ENCODE peak calls at places on chromosome 20, in six cellular contexts. D, U, R, F, C and O are unnamed samples.
A peak's percentile ranks its signal among the peaks of the same experiment; 100 is the strongest.

GRCh38 chr20:50194831-50195523 is 4.3 kb downstream of the CEBPB start:
- DNase-seq in C (no peak), D (no peak), F (no peak), U (no peak), R (no peak), O (no peak)

GRCh38 chr20:38237381-38237780 is 23.2 kb downstream of the KIAA1755 start:
- DNase-seq in F (no peak), C (no peak), R (no peak), D (no peak), U (no peak), O (no peak)

GRCh38 chr20:44198872-44199271 is 11.7 kb downstream of the OSER1 start:
- DNase-seq in D (no peak), U (no peak), F (no peak), C (no peak), R (no peak), O (no peak)

GRCh38 chr20:37396520-37397075 is 50.7 kb downstream of the SRC start:
- DNase-seq in C (peak; percentile 89), R (no peak), D (peak; percentile 77), F (no peak), U (no peak), O (no peak)

GRCh38 chr20:4480104-4480503 is 241.6 kb upstream of the PRND start:
- DNase-seq in D (no peak), U (no peak), R (no peak), F (no peak), C (no peak), O (no peak)

GRCh38 chr20:51402201-51402600 is 140.3 kb downstream of the NFATC2 start:
- DNase-seq in F (no peak), D (no peak), U (no peak), C (no peak), R (peak; percentile 71), O (no peak)

GRCh38 chr20:57664476-57664875 is 44.2 kb upstream of the ZBP1 start:
- DNase-seq in D (no peak), R (no peak), U (no peak), C (no peak), F (peak; percentile 8), O (no peak)

GRCh38 chr20:32350421-32350820 is 7.7 kb upstream of the ASXL1 start:
- DNase-seq in R (no peak), C (no peak), F (no peak), U (no peak), D (no peak), O (no peak)

GRCh38 chr20:3193806-3194616 is 10.5 kb downstream of the DDRGK1 start:
- DNase-seq in F (no peak), U (no peak), C (no peak), R (no peak), D (no peak), O (no peak)

GRCh38 chr20:62010551-62011402 is 54.9 kb downstream of the TAF4 start:
- DNase-seq in U (peak; percentile 72), D (peak; percentile 93), F (no peak), R (peak; percentile 55), C (peak; percentile 74), O (no peak)

GRCh38 chr20:30598460-30599230 is 658.8 kb upstream of the DEFB115 start:
- DNase-seq in D (no peak), F (no peak), C (no peak), R (no peak), U (no peak), O (no peak)

GRCh38 chr20:15846446-15846845 is 726.8 kb downstream of the KIF16B start:
- DNase-seq in F (no peak), C (no peak), U (no peak), D (no peak), R (no peak), O (no peak)

GRCh38 chr20:34676642-34677373 is at the start of gene PIGU:
- DNase-seq in U (peak; percentile 98), F (peak; percentile 81), C (peak; percentile 97), D (peak; percentile 94), R (peak; percentile 92), O (peak; percentile 67)

GRCh38 chr20:38706482-38706881 is 17.8 kb upstream of the SLC32A1 start:
- DNase-seq in U (no peak), F (no peak), R (no peak), D (peak; percentile 81), C (no peak), O (no peak)

GRCh38 chr20:46651091-46651962 is at the start of gene SLC13A3:
- DNase-seq in D (peak; percentile 74), U (no peak), R (no peak), F (no peak), C (peak; percentile 57), O (no peak)

GRCh38 chr20:35618372-35619131 is 2.9 kb downstream of the SPAG4 start:
- DNase-seq in C (peak; percentile 23), F (no peak), U (peak; percentile 39), D (peak; percentile 37), R (peak; percentile 23), O (no peak)

GRCh38 chr20:57688864-57689263 is 21.0 kb downstream of the PMEPA1 start:
- DNase-seq in D (no peak), U (no peak), R (no peak), F (no peak), C (no peak), O (no peak)

GRCh38 chr20:35840403-35840802 is 68.6 kb downstream of the PHF20 start:
- DNase-seq in C (no peak), U (no peak), R (no peak), F (no peak), D (peak; percentile 69), O (no peak)

GRCh38 chr20:48808382-48809034 is 19.3 kb downstream of the PREX1 start:
- DNase-seq in F (no peak), U (no peak), D (no peak), C (no peak), R (no peak), O (no peak)

GRCh38 chr20:63587256-63587655 is 13.2 kb upstream of the HELZ2 start:
- DNase-seq in D (no peak), C (no peak), F (no peak), U (no peak), R (no peak), O (no peak)

GRCh38 chr20:9114709-9115108 is 45.8 kb downstream of the PLCB4 start:
- DNase-seq in U (no peak), F (no peak), D (no peak), R (no peak), C (no peak), O (no peak)

GRCh38 chr20:401682-402495 is 6.2 kb upstream of the RBCK1 start:
- DNase-seq in F (no peak), C (no peak), D (no peak), U (no peak), R (peak; percentile 80), O (no peak)

GRCh38 chr20:4076671-4077070 is 61.3 kb upstream of the RNF24 start:
- DNase-seq in U (peak; percentile 40), F (no peak), C (no peak), D (no peak), R (peak; percentile 95), O (no peak)

GRCh38 chr20:59006864-59007757 is at the start of gene CTSZ:
- DNase-seq in D (no peak), C (peak; percentile 58), F (no peak), U (no peak), R (no peak), O (no peak)

GRCh38 chr20:59006167-59006863 is 739 bp downstream of the CTSZ start:
- DNase-seq in D (no peak), F (no peak), U (no peak), R (no peak), C (no peak), O (no peak)

GRCh38 chr20:59004763-59005522 is 2.1 kb downstream of the CTSZ start:
- DNase-seq in D (no peak), R (no peak), U (peak; percentile 52), C (no peak), F (no peak), O (peak; percentile 38)

GRCh38 chr20:59004493-59004762 is 2.6 kb downstream of the CTSZ start:
- DNase-seq in F (no peak), U (no peak), C (no peak), R (no peak), D (no peak), O (no peak)

DNA sequence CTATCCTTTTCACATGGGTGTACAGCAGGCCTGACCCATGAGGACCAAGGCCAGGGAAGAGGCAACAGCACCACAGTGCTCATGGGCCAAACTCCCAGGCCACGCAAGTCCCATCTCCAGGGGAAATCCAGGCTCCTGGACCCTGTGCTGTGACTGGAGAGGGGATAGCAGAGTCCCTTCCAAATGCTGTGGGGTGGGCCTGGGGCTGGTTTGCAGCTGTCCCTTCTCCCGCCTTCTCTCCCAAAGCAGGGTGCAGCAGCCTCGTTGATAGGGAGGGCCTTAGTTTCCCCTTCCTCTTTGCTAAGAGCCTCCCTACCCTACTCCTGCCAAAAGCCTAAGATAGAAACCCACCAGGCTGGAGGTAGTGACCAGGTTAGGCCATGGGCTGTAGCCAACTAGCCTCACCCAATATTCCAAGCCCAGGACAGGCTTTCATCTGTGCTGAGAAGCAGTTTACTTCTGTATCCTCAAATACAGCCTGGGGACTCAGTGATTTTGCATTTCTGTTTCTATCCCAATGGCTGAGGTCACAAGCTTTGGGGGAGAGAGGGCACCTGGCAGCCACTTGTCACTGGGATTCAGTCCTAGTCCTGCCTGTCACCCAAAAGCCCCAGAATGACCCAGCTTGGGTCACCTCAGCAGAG is 1.4 kb downstream of the CTSZ start:
- DNase-seq in C (no peak), F (no peak), U (no peak), D (no peak), R (no peak), O (no peak)
- H3K4me1 ChIP-seq in C (peaks cover 12% of the 10 kb centered on the region), F (peaks cover 14% of the 10 kb centered on the region), U (peaks cover 8% of the 10 kb centered on the region), D (peaks cover 1% of the 10 kb centered on the region), R (peaks cover 14% of the 10 kb centered on the region), O (peaks cover 41% of the 10 kb centered on the region)

DNA sequence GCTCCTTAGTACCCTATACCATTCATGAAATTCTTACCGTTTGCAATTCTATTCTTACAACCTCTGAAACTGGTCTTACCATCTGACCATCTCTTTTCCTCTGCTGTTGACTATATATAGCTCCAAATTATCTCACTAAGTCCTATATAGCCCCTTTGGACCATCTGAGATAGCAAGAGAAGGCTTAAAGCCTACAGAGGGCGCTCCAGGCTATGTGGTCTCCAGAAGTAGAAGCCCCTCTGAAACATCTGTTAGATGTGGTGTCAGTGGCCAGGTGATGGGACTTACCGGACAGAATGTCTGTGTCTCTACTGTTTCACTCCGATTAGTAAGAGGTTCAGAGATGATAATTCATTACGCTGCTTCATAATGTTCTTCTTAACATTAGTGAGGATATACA is 140.7 kb upstream of the BMP2 start:
- DNase-seq in F (no peak), U (peak; percentile 4), R (no peak), D (no peak), C (no peak), O (no peak)
- TF ChIP-seq CTCF in F (no peak), U (peak; percentile 26), R (no peak), D (peak; percentile 18), C (peak; percentile 4), O (no peak)

GRCh38 chr20:33601016-33601415 is 61.1 kb upstream of the C20orf144 start:
- DNase-seq in U (no peak), C (no peak), R (no peak), F (no peak), D (no peak), O (no peak)
- H3K4me1 ChIP-seq in U (no peaks in the 10 kb centered on the region), C (peaks cover 15% of the 10 kb centered on the region), R (peaks cover 1% of the 10 kb centered on the region), F (no peaks in the 10 kb centered on the region), D (no peaks in the 10 kb centered on the region), O (no peaks in the 10 kb centered on the region)

DNA sequence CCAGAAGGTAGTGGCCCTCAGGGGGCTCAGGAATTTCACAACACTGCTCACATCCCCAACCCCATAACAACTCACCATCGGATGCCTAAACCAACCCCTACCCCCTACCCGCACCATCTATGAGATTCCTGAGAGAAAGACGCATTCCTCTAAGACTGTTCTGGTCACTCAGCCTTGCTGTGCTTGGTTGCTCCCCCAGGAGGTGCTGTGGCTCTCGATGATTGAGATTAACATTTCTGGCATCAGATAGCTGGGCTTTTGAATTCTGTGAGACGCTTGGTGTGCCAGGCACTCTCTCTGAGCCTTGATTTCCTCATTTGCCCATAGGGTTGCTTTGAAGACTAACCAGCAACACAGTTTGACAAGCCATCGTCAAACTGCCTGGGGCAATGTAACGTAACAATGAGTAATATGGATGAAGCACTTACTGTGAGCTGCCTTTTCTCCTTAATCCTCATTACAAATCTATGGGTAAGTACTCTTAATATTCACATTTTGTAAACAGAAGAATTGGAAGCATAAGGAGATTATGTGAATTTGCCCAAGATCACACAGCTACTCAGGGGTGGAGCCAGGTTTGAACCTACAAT is 978 bp downstream of the WFDC6 start:
- DNase-seq in R (no peak), F (no peak), D (no peak), U (no peak), C (no peak), O (no peak)
- TF ChIP-seq CTCF in R (no peak), F (no peak), D (no peak), U (peak; percentile 19), C (no peak), O (no peak)